ENCODE peak calls at places on chromosomes 4 and X, in nine cellular contexts. K is LoVo; S is NCI-H1105 treated with DMSO at 0.1 percent for 48 hours; N is NCI-H2029 treated with DMSO at 0.1 percent for 48 hours; I is A172; T is psoas muscle; J is activated CD8-positive, alpha-beta T cell treated with anti-CD3 and anti-CD28 coated beads for 36 hours; R is WTC11; P is Right ventricle myocardium inferior. C is an unnamed sample.

GRCh38 chrX:20067709-20068315 is 48.9 kb downstream of the MAP7D2 start:
- DNase-seq in P (peak; percentile 70), K (peak; percentile 39), S (peak; percentile 64), I (peak; percentile 96), T (peak; percentile 79), R (no peak), J (no peak), N (peak; percentile 43), C (peak; percentile 45)

GRCh38 chr4:149690726-149691125 is 124.9 kb downstream of the IQCM start:
- DNase-seq in K (no peak), J (no peak), P (no peak), R (no peak), I (no peak), N (no peak), S (no peak), T (no peak), C (no peak)

GRCh38 chrX:18542131-18542530 is 116.7 kb downstream of the CDKL5 start:
- DNase-seq in T (no peak), K (no peak), S (no peak), I (no peak), N (no peak), R (no peak), J (no peak), P (no peak), C (no peak)

GRCh38 chr4:52051615-52052474 is 741 bp downstream of the SPATA18 start:
- DNase-seq in I (no peak), N (no peak), J (peak; percentile 11), T (peak; percentile 76), R (peak; percentile 91), S (peak; percentile 74), K (peak; percentile 71), P (peak; percentile 83), C (no peak)

GRCh38 chr4:10115657-10116624 is 658 bp downstream of the WDR1 start:
- DNase-seq in R (peak; percentile 61), T (peak; percentile 71), P (peak; percentile 83), S (peak; percentile 39), K (peak; percentile 68), I (peak; percentile 59), J (peak; percentile 85), N (peak; percentile 10), C (peak; percentile 10)

GRCh38 chr4:166165829-166166420 is 292.9 kb downstream of the TLL1 start:
- DNase-seq in T (no peak), N (peak; percentile 76), P (no peak), S (peak; percentile 75), K (peak; percentile 81), R (no peak), J (peak; percentile 3), I (peak; percentile 76), C (peak; percentile 27)

GRCh38 chr4:105896984-105897760 is 1.9 kb downstream of the NPNT start:
- DNase-seq in T (no peak), I (no peak), P (no peak), S (no peak), J (no peak), R (no peak), K (no peak), N (no peak), C (no peak)

GRCh38 chr4:128869801-128870509 is 60.5 kb downstream of the JADE1 start:
- DNase-seq in K (no peak), I (no peak), S (no peak), P (no peak), T (no peak), J (no peak), R (no peak), N (no peak), C (no peak)

GRCh38 chr4:88162636-88163035 is 4.2 kb upstream of the ABCG2 start:
- DNase-seq in N (no peak), R (no peak), K (no peak), T (no peak), S (no peak), J (no peak), P (no peak), I (no peak), C (no peak)

GRCh38 chrX:113558576-113558975 is 717.9 kb upstream of the AMOT start:
- DNase-seq in T (no peak), J (no peak), I (no peak), R (no peak), S (no peak), K (no peak), P (no peak), N (no peak), C (no peak)

GRCh38 chrX:71514367-71515038 is 18.4 kb upstream of the OGT start:
- DNase-seq in K (no peak), N (no peak), I (no peak), T (no peak), R (no peak), P (no peak), S (no peak), J (peak; percentile 64), C (no peak)

GRCh38 chrX:24424948-24425347 is 40.1 kb upstream of the PDK3 start:
- DNase-seq in R (no peak), T (peak; percentile 53), N (no peak), I (no peak), K (no peak), S (no peak), P (peak; percentile 63), J (no peak), C (no peak)

GRCh38 chr4:143085224-143085623 is 99.5 kb upstream of the USP38 start:
- DNase-seq in N (no peak), P (no peak), R (no peak), S (no peak), I (no peak), K (no peak), T (no peak), J (no peak), C (no peak)

GRCh38 chrX:102042706-102043325 is 82.7 kb upstream of the TCEAL2 start:
- DNase-seq in I (no peak), S (no peak), N (no peak), J (no peak), P (no peak), T (no peak), R (no peak), K (no peak), C (no peak)

GRCh38 chrX:101393530-101394305 is 2.9 kb downstream of the RPL36A start:
- DNase-seq in P (no peak), T (no peak), R (no peak), S (no peak), N (no peak), J (no peak), I (no peak), K (no peak), C (no peak)

GRCh38 chr4:98508825-98509539 is 149.4 kb downstream of the TSPAN5 start:
- DNase-seq in N (no peak), T (no peak), K (no peak), I (no peak), R (no peak), S (no peak), J (no peak), P (no peak), C (no peak)

GRCh38 chr4:137083571-137083970 is 448.7 kb downstream of the PCDH18 start:
- DNase-seq in N (no peak), T (no peak), S (no peak), J (no peak), I (no peak), K (no peak), P (no peak), R (no peak), C (no peak)

GRCh38 chrX:40010550-40011364 is 87.0 kb downstream of the BCOR start:
- DNase-seq in P (no peak), R (no peak), S (no peak), I (no peak), N (no peak), J (peak; percentile 36), T (no peak), K (no peak), C (no peak)

GRCh38 chr4:152996101-152996500 is 60.0 kb downstream of the FHDC1 start:
- DNase-seq in J (no peak), N (no peak), K (no peak), I (no peak), P (no peak), S (no peak), R (no peak), T (peak; percentile 15), C (no peak)

GRCh38 chr4:119300072-119300387 is 21.9 kb downstream of the FABP2 start:
- DNase-seq in I (peak; percentile 22), P (peak; percentile 67), T (peak; percentile 62), J (peak; percentile 41), N (no peak), S (no peak), K (no peak), R (peak; percentile 14), C (no peak)

GRCh38 chr4:15451866-15452765 is 17.6 kb upstream of the CC2D2A start:
- DNase-seq in N (no peak), S (no peak), T (no peak), R (no peak), J (no peak), P (no peak), K (no peak), I (peak; percentile 75), C (no peak)

GRCh38 chr4:123696712-123697111 is 300.1 kb downstream of the SPRY1 start:
- DNase-seq in S (no peak), T (no peak), R (no peak), P (no peak), N (no peak), J (no peak), K (no peak), I (no peak), C (no peak)

GRCh38 chrX:54452920-54453319 is 12.7 kb downstream of the TSR2 start:
- DNase-seq in R (peak; percentile 42), S (no peak), J (peak; percentile 4), P (no peak), T (no peak), N (no peak), K (no peak), I (no peak), C (no peak)